ENCODE peak calls at places on chromosome 20, in five cellular contexts. One of them, this sample, is unnamed.

GRCh38 chr20:59318803-59319202 is 18.4 kb downstream of the EDN3 start:
- DNase-seq in astrocyte of the hippocampus: no peak
- DNase-seq in NCI-H345: no peak
- DNase-seq in stimulated activated CD4-positive, alpha-beta T cell treated with anti-CD3 and anti-CD28 coated beads, Interleukin-15, amount 100 ng/mL, for 48 hours: no peak
- DNase-seq in NAMALWA: no peak
- DNase-seq in this sample: no peak

GRCh38 chr20:43774754-43775153 is 48.0 kb upstream of the GTSF1L start:
- DNase-seq in astrocyte of the hippocampus: no peak
- DNase-seq in NCI-H345: no peak
- DNase-seq in stimulated activated CD4-positive, alpha-beta T cell treated with anti-CD3 and anti-CD28 coated beads, Interleukin-15, amount 100 ng/mL, for 48 hours: no peak
- DNase-seq in NAMALWA: no peak
- DNase-seq in this sample: no peak

GRCh38 chr20:44215125-44215524 is 4.6 kb upstream of the OSER1 start:
- DNase-seq in astrocyte of the hippocampus: peak
- DNase-seq in NCI-H345: peak
- DNase-seq in stimulated activated CD4-positive, alpha-beta T cell treated with anti-CD3 and anti-CD28 coated beads, Interleukin-15, amount 100 ng/mL, for 48 hours: peak
- DNase-seq in NAMALWA: peak
- DNase-seq in this sample: peak

GRCh38 chr20:6044102-6044501 is 9.8 kb downstream of the LRRN4 start:
- DNase-seq in astrocyte of the hippocampus: no peak
- DNase-seq in NCI-H345: no peak
- DNase-seq in stimulated activated CD4-positive, alpha-beta T cell treated with anti-CD3 and anti-CD28 coated beads, Interleukin-15, amount 100 ng/mL, for 48 hours: no peak
- DNase-seq in NAMALWA: no peak
- DNase-seq in this sample: no peak

GRCh38 chr20:33791959-33792597 is 19.1 kb upstream of the CHMP4B start:
- DNase-seq in astrocyte of the hippocampus: peak
- DNase-seq in NCI-H345: peak
- DNase-seq in stimulated activated CD4-positive, alpha-beta T cell treated with anti-CD3 and anti-CD28 coated beads, Interleukin-15, amount 100 ng/mL, for 48 hours: peak
- DNase-seq in NAMALWA: peak
- DNase-seq in this sample: no peak

GRCh38 chr20:38222231-38222922 is 38.2 kb downstream of the KIAA1755 start:
- DNase-seq in astrocyte of the hippocampus: peak
- DNase-seq in NCI-H345: peak
- DNase-seq in stimulated activated CD4-positive, alpha-beta T cell treated with anti-CD3 and anti-CD28 coated beads, Interleukin-15, amount 100 ng/mL, for 48 hours: peak
- DNase-seq in NAMALWA: peak
- DNase-seq in this sample: no peak

GRCh38 chr20:24545168-24545567 is 75.7 kb downstream of the SYNDIG1 start:
- DNase-seq in astrocyte of the hippocampus: no peak
- DNase-seq in NCI-H345: no peak
- DNase-seq in stimulated activated CD4-positive, alpha-beta T cell treated with anti-CD3 and anti-CD28 coated beads, Interleukin-15, amount 100 ng/mL, for 48 hours: no peak
- DNase-seq in NAMALWA: no peak
- DNase-seq in this sample: no peak

GRCh38 chr20:32980990-32981389 is 23.2 kb downstream of the SUN5 start:
- DNase-seq in astrocyte of the hippocampus: no peak
- DNase-seq in NCI-H345: no peak
- DNase-seq in stimulated activated CD4-positive, alpha-beta T cell treated with anti-CD3 and anti-CD28 coated beads, Interleukin-15, amount 100 ng/mL, for 48 hours: no peak
- DNase-seq in NAMALWA: no peak
- DNase-seq in this sample: no peak

GRCh38 chr20:57374931-57375651 is 16.1 kb upstream of the RBM38 start:
- DNase-seq in astrocyte of the hippocampus: no peak
- DNase-seq in NCI-H345: no peak
- DNase-seq in stimulated activated CD4-positive, alpha-beta T cell treated with anti-CD3 and anti-CD28 coated beads, Interleukin-15, amount 100 ng/mL, for 48 hours: no peak
- DNase-seq in NAMALWA: no peak
- DNase-seq in this sample: no peak

GRCh38 chr20:18585134-18585533 is 2.7 kb upstream of the DTD1 start:
- DNase-seq in astrocyte of the hippocampus: peak
- DNase-seq in NCI-H345: peak
- DNase-seq in stimulated activated CD4-positive, alpha-beta T cell treated with anti-CD3 and anti-CD28 coated beads, Interleukin-15, amount 100 ng/mL, for 48 hours: no peak
- DNase-seq in NAMALWA: no peak
- DNase-seq in this sample: no peak

GRCh38 chr20:9015984-9016324 is 52.9 kb upstream of the PLCB4 start:
- DNase-seq in astrocyte of the hippocampus: peak
- DNase-seq in NCI-H345: no peak
- DNase-seq in stimulated activated CD4-positive, alpha-beta T cell treated with anti-CD3 and anti-CD28 coated beads, Interleukin-15, amount 100 ng/mL, for 48 hours: no peak
- DNase-seq in NAMALWA: no peak
- DNase-seq in this sample: no peak

GRCh38 chr20:51703446-51704287 is 64.5 kb downstream of the ATP9A start:
- DNase-seq in astrocyte of the hippocampus: no peak
- DNase-seq in NCI-H345: no peak
- DNase-seq in stimulated activated CD4-positive, alpha-beta T cell treated with anti-CD3 and anti-CD28 coated beads, Interleukin-15, amount 100 ng/mL, for 48 hours: no peak
- DNase-seq in NAMALWA: no peak
- DNase-seq in this sample: no peak

GRCh38 chr20:57392512-57393271 is 1.5 kb downstream of the RBM38 start:
- DNase-seq in astrocyte of the hippocampus: peak
- DNase-seq in NCI-H345: no peak
- DNase-seq in stimulated activated CD4-positive, alpha-beta T cell treated with anti-CD3 and anti-CD28 coated beads, Interleukin-15, amount 100 ng/mL, for 48 hours: peak
- DNase-seq in NAMALWA: peak
- DNase-seq in this sample: no peak

GRCh38 chr20:34525709-34526416 is 9.6 kb downstream of the DYNLRB1 start:
- DNase-seq in astrocyte of the hippocampus: peak
- DNase-seq in NCI-H345: peak
- DNase-seq in stimulated activated CD4-positive, alpha-beta T cell treated with anti-CD3 and anti-CD28 coated beads, Interleukin-15, amount 100 ng/mL, for 48 hours: no peak
- DNase-seq in NAMALWA: no peak
- DNase-seq in this sample: peak

GRCh38 chr20:24692429-24693190 is 223.2 kb downstream of the SYNDIG1 start:
- DNase-seq in astrocyte of the hippocampus: no peak
- DNase-seq in NCI-H345: no peak
- DNase-seq in stimulated activated CD4-positive, alpha-beta T cell treated with anti-CD3 and anti-CD28 coated beads, Interleukin-15, amount 100 ng/mL, for 48 hours: no peak
- DNase-seq in NAMALWA: no peak
- DNase-seq in this sample: no peak

GRCh38 chr20:61372151-61373054 is 120.3 kb downstream of the CDH4 start:
- DNase-seq in astrocyte of the hippocampus: no peak
- DNase-seq in NCI-H345: no peak
- DNase-seq in stimulated activated CD4-positive, alpha-beta T cell treated with anti-CD3 and anti-CD28 coated beads, Interleukin-15, amount 100 ng/mL, for 48 hours: no peak
- DNase-seq in NAMALWA: no peak
- DNase-seq in this sample: no peak

GRCh38 chr20:40223818-40224217 is 465.2 kb downstream of the MAFB start:
- DNase-seq in astrocyte of the hippocampus: no peak
- DNase-seq in NCI-H345: no peak
- DNase-seq in stimulated activated CD4-positive, alpha-beta T cell treated with anti-CD3 and anti-CD28 coated beads, Interleukin-15, amount 100 ng/mL, for 48 hours: no peak
- DNase-seq in NAMALWA: no peak
- DNase-seq in this sample: no peak

GRCh38 chr20:63537525-63538203 is 488 bp upstream of the PTK6 start:
- DNase-seq in astrocyte of the hippocampus: peak
- DNase-seq in NCI-H345: peak
- DNase-seq in stimulated activated CD4-positive, alpha-beta T cell treated with anti-CD3 and anti-CD28 coated beads, Interleukin-15, amount 100 ng/mL, for 48 hours: peak
- DNase-seq in NAMALWA: peak
- DNase-seq in this sample: peak

GRCh38 chr20:63230800-63231268 is 4.9 kb upstream of the BIRC7 start:
- DNase-seq in astrocyte of the hippocampus: peak
- DNase-seq in NCI-H345: no peak
- DNase-seq in stimulated activated CD4-positive, alpha-beta T cell treated with anti-CD3 and anti-CD28 coated beads, Interleukin-15, amount 100 ng/mL, for 48 hours: no peak
- DNase-seq in NAMALWA: no peak
- DNase-seq in this sample: no peak

GRCh38 chr20:62651285-62652021 is 9.2 kb downstream of the SLCO4A1 start:
- DNase-seq in astrocyte of the hippocampus: no peak
- DNase-seq in NCI-H345: peak
- DNase-seq in stimulated activated CD4-positive, alpha-beta T cell treated with anti-CD3 and anti-CD28 coated beads, Interleukin-15, amount 100 ng/mL, for 48 hours: peak
- DNase-seq in NAMALWA: peak
- DNase-seq in this sample: no peak